ENCODE peak calls at places on chromosomes 16 and 17, in nine cellular contexts. O, E, X, V, N, L, Y, S and F are unnamed samples.

GRCh38 chr17:70855401-70856054 is 686.2 kb downstream of the KCNJ2 start:
- DNase-seq in O (peak; percentile 26), E (no peak), X (no peak), V (no peak), N (no peak), L (no peak), Y (no peak), S (no peak), F (no peak)

GRCh38 chr17:36892112-36892838 is 45.0 kb upstream of the LHX1 start:
- DNase-seq in O (peak; percentile 57), E (no peak), X (no peak), V (no peak), N (no peak), L (no peak), Y (no peak), S (no peak), F (no peak)

GRCh38 chr17:76949913-76950695 is 81.9 kb downstream of the MGAT5B start:
- DNase-seq in O (no peak), E (no peak), X (no peak), V (no peak), N (no peak), L (no peak), Y (no peak), S (no peak), F (no peak)

GRCh38 chr16:48373258-48374050 is 11.8 kb downstream of the SIAH1 start:
- DNase-seq in O (no peak), E (no peak), X (no peak), V (no peak), N (no peak), L (no peak), Y (no peak), S (no peak), F (no peak)

GRCh38 chr17:9279911-9280310 is 258.6 kb downstream of the NTN1 start:
- DNase-seq in O (no peak), E (no peak), X (no peak), V (no peak), N (no peak), L (no peak), Y (no peak), S (no peak), F (no peak)

GRCh38 chr16:90008708-90009145 is 10.5 kb downstream of the DBNDD1 start:
- DNase-seq in O (no peak), E (no peak), X (peak; percentile 60), V (peak; percentile 54), N (no peak), L (no peak), Y (no peak), S (no peak), F (no peak)

GRCh38 chr16:30867747-30868146 is 26.1 kb downstream of the BCL7C start:
- DNase-seq in O (no peak), E (peak; percentile 34), X (no peak), V (no peak), N (no peak), L (no peak), Y (no peak), S (no peak), F (no peak)

GRCh38 chr17:55710829-55711496 is 11.7 kb downstream of the TMEM100 start:
- DNase-seq in O (no peak), E (no peak), X (no peak), V (no peak), N (no peak), L (no peak), Y (no peak), S (no peak), F (no peak)

GRCh38 chr16:54930034-54930938 is at the start of gene IRX5:
- DNase-seq in O (peak; percentile 92), E (peak; percentile 92), X (no peak), V (peak; percentile 40), N (peak; percentile 97), L (no peak), Y (peak; percentile 43), S (no peak), F (peak; percentile 92)

GRCh38 chr17:17713839-17714238 is 32.6 kb downstream of the RAI1 start:
- DNase-seq in O (peak; percentile 69), E (peak; percentile 45), X (no peak), V (no peak), N (no peak), L (no peak), Y (no peak), S (no peak), F (no peak)

GRCh38 chr17:82636626-82637598 is 11.3 kb downstream of the WDR45B start:
- DNase-seq in O (peak; percentile 70), E (no peak), X (no peak), V (no peak), N (no peak), L (peak; percentile 2), Y (no peak), S (no peak), F (no peak)

GRCh38 chr16:397135-397661 is at the start of gene NME4:
- DNase-seq in O (no peak), E (no peak), X (no peak), V (peak; percentile 31), N (no peak), L (no peak), Y (no peak), S (no peak), F (no peak)